ENCODE peak calls at places on chromosomes 4 and X, in six cellular contexts. S, Z, M, I, H and C are unnamed samples.

GRCh38 chr4:185853841-185854240 is 41.8 kb upstream of the SORBS2 start:
- DNase-seq in S (no peak), Z (no peak), M (no peak), I (no peak), H (no peak), C (no peak)

GRCh38 chr4:92307156-92307555 is 3.4 kb downstream of the GRID2 start:
- DNase-seq in S (no peak), Z (no peak), M (no peak), I (no peak), H (no peak), C (no peak)

GRCh38 chr4:150010525-150011126 is 67.6 kb upstream of the DCLK2 start:
- DNase-seq in S (peak), Z (peak), M (no peak), I (peak), H (peak), C (no peak)

GRCh38 chrX:134545524-134545923 is 85.6 kb downstream of the HPRT1 start:
- DNase-seq in S (peak), Z (no peak), M (no peak), I (no peak), H (no peak), C (no peak)

GRCh38 chr4:65561164-65561563 is 109.1 kb downstream of the EPHA5 start:
- DNase-seq in S (no peak), Z (no peak), M (no peak), I (no peak), H (no peak), C (no peak)

GRCh38 chr4:121273191-121273590 is 107.6 kb downstream of the QRFPR start:
- DNase-seq in S (no peak), Z (no peak), M (no peak), I (no peak), H (no peak), C (no peak)

GRCh38 chr4:81519856-81520255 is 48.1 kb upstream of the RASGEF1B start:
- DNase-seq in S (no peak), Z (no peak), M (no peak), I (no peak), H (no peak), C (no peak)

GRCh38 chr4:111678466-111678865 is 466.8 kb upstream of the FAM241A start:
- DNase-seq in S (no peak), Z (no peak), M (no peak), I (no peak), H (no peak), C (no peak)

GRCh38 chrX:22159071-22159470 is 113.6 kb upstream of the CBLL2 start:
- DNase-seq in S (no peak), Z (no peak), M (no peak), I (no peak), H (no peak), C (no peak)

GRCh38 chrX:531611-531936 is 99.0 kb upstream of the SHOX start:
- DNase-seq in S (no peak), Z (no peak), M (no peak), I (no peak), H (no peak), C (no peak)

GRCh38 chr4:126899382-126899801 is 733.4 kb upstream of the INTU start:
- DNase-seq in S (no peak), Z (no peak), M (no peak), I (peak), H (no peak), C (no peak)

GRCh38 chrX:40975951-40976350 is 109.3 kb upstream of the USP9X start:
- DNase-seq in S (no peak), Z (no peak), M (no peak), I (no peak), H (no peak), C (no peak)

GRCh38 chr4:74121643-74122579 is 22.9 kb upstream of the CXCL2 start:
- DNase-seq in S (no peak), Z (no peak), M (no peak), I (no peak), H (no peak), C (no peak)

GRCh38 chr4:173538148-173538902 is 8.3 kb upstream of the HAND2 start:
- DNase-seq in S (peak), Z (peak), M (no peak), I (no peak), H (no peak), C (no peak)

GRCh38 chr4:85430697-85431096 is 44.3 kb upstream of the ARHGAP24 start:
- DNase-seq in S (no peak), Z (no peak), M (no peak), I (no peak), H (peak), C (no peak)

GRCh38 chr4:78596111-78596742 is 44.7 kb downstream of the ANXA3 start:
- DNase-seq in S (no peak), Z (no peak), M (no peak), I (no peak), H (no peak), C (no peak)

GRCh38 chrX:46574337-46574940 is 874 bp downstream of the CHST7 start:
- DNase-seq in S (peak), Z (no peak), M (no peak), I (no peak), H (no peak), C (no peak)

GRCh38 chr4:113634081-113634969 is 127.2 kb downstream of the CAMK2D start:
- DNase-seq in S (no peak), Z (no peak), M (no peak), I (no peak), H (no peak), C (no peak)

GRCh38 chrX:119954374-119954773 is 10.8 kb upstream of the NKAP start:
- DNase-seq in S (no peak), Z (no peak), M (no peak), I (no peak), H (no peak), C (no peak)

GRCh38 chrX:3631196-3631595 is 82.3 kb downstream of the PRKX start:
- DNase-seq in S (no peak), Z (no peak), M (no peak), I (no peak), H (no peak), C (no peak)

GRCh38 chrX:150959557-150959956 is 23.6 kb upstream of the HMGB3 start:
- DNase-seq in S (no peak), Z (no peak), M (no peak), I (no peak), H (no peak), C (no peak)

GRCh38 chrX:152641996-152642395 is 4.3 kb downstream of the GABRQ start:
- DNase-seq in S (no peak), Z (no peak), M (no peak), I (no peak), H (no peak), C (no peak)

GRCh38 chr4:151117371-151117962 is 18.0 kb downstream of the RPS3A start:
- DNase-seq in S (peak), Z (peak), M (peak), I (peak), H (peak), C (peak)

GRCh38 chr4:2788101-2788500 is 4.8 kb upstream of the SH3BP2 start:
- DNase-seq in S (no peak), Z (no peak), M (no peak), I (no peak), H (no peak), C (no peak)

GRCh38 chr4:25559508-25559907 is 96.1 kb upstream of the SLC34A2 start:
- DNase-seq in S (no peak), Z (no peak), M (no peak), I (no peak), H (no peak), C (no peak)
- TF ChIP-seq POLR2A in S (no peak), Z (no peak), M (no peak), I (no peak), H (no peak), C (no peak)

DNA sequence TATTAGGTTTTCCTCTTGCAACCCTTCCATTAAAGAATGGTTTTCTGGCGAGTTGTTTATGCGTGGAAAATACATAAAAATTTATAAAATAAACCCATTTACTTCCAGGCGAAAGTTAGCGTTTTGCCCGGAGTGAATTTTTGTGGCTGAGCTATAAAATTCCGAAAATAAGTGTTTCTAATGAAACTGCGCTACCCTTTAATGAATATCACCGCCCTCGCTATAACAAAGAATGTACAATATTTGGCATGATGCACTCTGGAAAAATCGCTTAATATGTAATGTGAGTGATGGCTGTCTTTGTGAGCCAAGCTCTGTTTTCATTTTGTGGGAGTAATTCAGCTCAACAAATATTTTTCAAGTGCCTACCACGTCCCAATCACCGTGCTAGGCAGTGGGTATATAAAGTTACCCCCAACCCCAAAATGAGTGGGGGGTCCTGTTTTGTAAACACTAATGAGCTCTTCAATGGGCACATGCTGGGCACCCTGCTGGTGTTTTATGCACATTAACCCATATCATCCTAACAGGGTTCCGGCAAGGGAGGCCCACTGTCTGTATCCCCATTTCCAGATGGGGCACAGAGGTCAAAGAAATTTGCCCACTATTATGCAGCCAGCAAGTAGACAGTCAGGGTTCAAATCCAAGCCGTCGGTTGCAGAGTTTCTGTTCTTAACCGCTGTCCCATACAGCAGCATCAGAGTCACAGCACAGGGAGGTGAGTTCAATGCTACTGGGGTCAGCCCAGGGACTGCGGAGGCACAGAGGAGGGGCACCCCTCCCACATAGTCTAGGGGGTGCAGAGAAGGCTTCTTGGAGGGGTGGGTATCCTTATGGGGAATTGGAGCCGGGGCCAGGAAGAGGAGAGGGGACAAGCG is 65.7 kb upstream of the STX18 start:
- DNase-seq in S (no peak), Z (no peak), M (no peak), I (no peak), H (no peak), C (no peak)
- TF ChIP-seq POLR2A in S (no peak), Z (no peak), M (no peak), I (no peak), H (no peak), C (no peak)

GRCh38 chrX:39729834-39730670 is 367.7 kb downstream of the BCOR start:
- DNase-seq in S (no peak), Z (no peak), M (no peak), I (no peak), H (no peak), C (no peak)
- TF ChIP-seq POLR2A in S (no peak), Z (no peak), M (no peak), I (no peak), H (no peak), C (no peak)

GRCh38 chr4:7030856-7031255 is 12.3 kb upstream of the TADA2B start:
- DNase-seq in S (no peak), Z (no peak), M (no peak), I (no peak), H (no peak), C (no peak)
- TF ChIP-seq POLR2A in S (no peak), Z (no peak), M (no peak), I (no peak), H (no peak), C (no peak)

GRCh38 chrX:118724775-118725174 is 2.6 kb upstream of the IL13RA1 start:
- DNase-seq in S (no peak), Z (no peak), M (no peak), I (no peak), H (peak), C (peak)

GRCh38 chrX:118727686-118728339 is 407 bp downstream of the IL13RA1 start:
- DNase-seq in S (peak), Z (peak), M (peak), I (no peak), H (no peak), C (no peak)

GRCh38 chrX:118724352-118724751 is 3.1 kb upstream of the IL13RA1 start:
- DNase-seq in S (no peak), Z (no peak), M (no peak), I (no peak), H (no peak), C (no peak)

GRCh38 chrX:118729043-118729652 is 1.7 kb downstream of the IL13RA1 start:
- DNase-seq in S (no peak), Z (no peak), M (no peak), I (no peak), H (no peak), C (no peak)

DNA sequence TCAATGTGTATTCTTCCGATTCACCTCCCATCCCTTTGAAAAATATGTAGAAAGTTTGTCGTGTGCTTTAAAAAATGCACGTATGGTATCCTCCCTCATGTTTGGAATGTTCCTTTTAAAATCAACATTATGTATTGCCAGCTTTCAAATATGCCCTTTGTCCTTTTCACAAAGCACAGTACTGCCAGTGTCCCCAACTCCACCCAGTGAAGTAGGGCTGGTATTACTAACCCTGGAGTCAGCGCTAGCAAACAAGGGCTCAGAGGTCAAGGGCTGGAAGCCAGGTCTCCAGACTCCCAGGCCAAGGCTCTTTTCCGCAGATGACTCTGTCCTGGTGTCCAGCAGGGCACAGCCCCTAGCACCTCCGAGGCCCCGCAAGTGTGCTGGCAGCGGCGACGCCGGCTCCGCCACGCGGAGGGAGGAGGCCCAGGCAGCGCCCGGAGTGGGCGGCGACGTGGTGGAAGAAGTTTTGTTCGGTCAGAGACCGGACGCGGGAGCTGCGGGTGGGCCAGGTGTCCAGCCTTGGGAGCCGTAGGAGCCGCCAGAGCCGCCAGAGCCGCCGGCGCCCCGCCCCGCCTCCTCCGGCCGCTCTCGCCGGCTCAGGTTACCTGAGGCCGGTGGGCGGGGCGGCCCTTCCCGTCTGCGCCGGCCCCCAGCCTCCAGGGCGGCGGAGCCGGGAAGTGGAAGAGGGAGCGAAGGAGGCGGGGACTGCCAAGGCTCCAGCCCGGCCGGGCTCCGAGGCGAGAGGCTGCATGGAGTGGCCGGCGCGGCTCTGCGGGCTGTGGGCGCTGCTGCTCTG is at the start of gene IL13RA1:
- DNase-seq in S (peak), Z (peak), M (peak), I (peak), H (peak), C (peak)
- TF ChIP-seq POLR2A in S (peak), Z (peak), M (peak), I (no peak), H (peak), C (peak)

GRCh38 chr4:54843946-54844345 is 186.2 kb downstream of the KIT start:
- DNase-seq in S (no peak), Z (no peak), M (no peak), I (no peak), H (no peak), C (no peak)

GRCh38 chr4:54840992-54841768 is 183.4 kb downstream of the KIT start:
- DNase-seq in S (no peak), Z (no peak), M (no peak), I (no peak), H (no peak), C (peak)

GRCh38 chr4:54842226-54843055 is 184.7 kb downstream of the KIT start:
- DNase-seq in S (no peak), Z (no peak), M (no peak), I (no peak), H (no peak), C (no peak)

GRCh38 chr4:54844911-54845310 is 187.2 kb downstream of the KIT start:
- DNase-seq in S (no peak), Z (no peak), M (no peak), I (no peak), H (no peak), C (no peak)

GRCh38 chr4:54843106-54843505 is 185.3 kb downstream of the KIT start:
- DNase-seq in S (no peak), Z (no peak), M (no peak), I (no peak), H (no peak), C (no peak)
- TF ChIP-seq POLR2A in S (no peak), Z (no peak), M (no peak), I (no peak), H (no peak), C (no peak)

GRCh38 chr4:94452476-94453300 is 946 bp downstream of the PDLIM5 start:
- DNase-seq in S (peak), Z (peak), M (peak), I (peak), H (peak), C (no peak)

GRCh38 chr4:94453534-94453963 is 1.8 kb downstream of the PDLIM5 start:
- DNase-seq in S (no peak), Z (no peak), M (no peak), I (no peak), H (no peak), C (no peak)

GRCh38 chr4:94457692-94458106 is 6.0 kb downstream of the PDLIM5 start:
- DNase-seq in S (no peak), Z (no peak), M (no peak), I (no peak), H (no peak), C (no peak)

GRCh38 chr4:94454405-94454804 is 2.7 kb downstream of the PDLIM5 start:
- DNase-seq in S (no peak), Z (no peak), M (no peak), I (no peak), H (no peak), C (no peak)

DNA sequence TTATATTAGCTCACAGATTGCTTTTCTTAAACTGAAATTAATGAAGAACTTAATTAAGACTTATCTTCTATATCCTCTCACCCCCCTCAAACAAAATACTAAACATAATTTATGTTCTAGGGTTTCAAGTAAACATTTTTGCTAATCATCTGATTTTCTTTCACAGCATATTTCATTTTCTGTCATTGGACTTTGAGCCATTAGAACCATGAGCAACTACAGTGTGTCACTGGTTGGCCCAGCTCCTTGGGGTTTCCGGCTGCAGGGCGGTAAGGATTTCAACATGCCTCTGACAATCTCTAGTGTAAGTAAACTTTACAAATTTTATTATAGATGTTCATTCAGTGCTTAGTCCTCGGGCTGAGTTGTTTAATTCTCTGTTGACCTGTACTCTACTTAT is 3.3 kb downstream of the PDLIM5 start:
- DNase-seq in S (peak), Z (peak), M (peak), I (no peak), H (peak), C (no peak)
- TF ChIP-seq POLR2A in S (no peak), Z (no peak), M (no peak), I (no peak), H (no peak), C (no peak)

DNA sequence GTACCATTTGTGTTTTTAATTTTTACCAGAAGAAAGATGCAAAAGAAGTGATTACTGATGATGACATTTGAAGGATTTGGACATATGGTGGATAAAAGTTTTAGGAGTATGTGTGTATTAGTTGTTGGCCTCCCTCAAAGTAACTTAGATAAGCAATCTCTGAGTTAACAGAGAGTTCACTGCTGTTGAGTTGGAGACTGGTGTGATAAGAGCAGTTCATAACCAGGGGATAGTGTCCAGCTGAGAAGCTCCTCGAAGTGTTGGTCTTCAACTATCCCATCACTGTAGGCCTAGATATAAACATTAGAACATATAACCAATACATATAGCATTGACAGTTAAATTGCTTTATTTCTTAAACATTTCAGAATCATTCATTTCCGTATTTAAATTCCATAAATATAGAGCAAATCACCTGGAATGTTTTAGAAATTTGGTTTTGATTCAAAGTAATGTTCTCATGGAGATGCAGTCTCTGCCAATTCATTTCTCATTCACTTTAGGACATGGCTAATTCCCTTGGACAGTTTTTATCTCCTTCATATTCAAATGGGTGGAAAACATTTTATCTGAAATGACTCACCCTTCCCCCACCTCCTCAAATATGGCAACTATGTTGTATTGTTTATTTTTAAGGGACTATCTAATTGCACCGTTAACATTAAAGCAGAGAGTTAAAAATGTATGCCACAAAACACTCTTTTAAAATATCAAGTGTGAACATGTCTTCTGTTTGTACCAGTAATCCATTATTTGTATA is 136.8 kb upstream of the SLC4A4 start:
- DNase-seq in S (no peak), Z (no peak), M (no peak), I (no peak), H (no peak), C (no peak)
- TF ChIP-seq POLR2A in S (no peak), Z (no peak), M (no peak), I (no peak), H (no peak), C (no peak)